ENCODE peak calls at places on chromosomes 13 and 19, in five cellular contexts. V is mesenchymal stem cell; M is mesenteric fat pad; W is activated CD4-positive, alpha-beta T cell treated with anti-CD3 and anti-CD28 coated beads for 24 hours; U is stimulated activated CD4-positive, alpha-beta T cell treated with anti-CD3 and anti-CD28 coated beads, Interleukin-15, amount 100 ng/mL, for 1 hour. P is an unnamed sample.

GRCh38 chr13:31179754-31180153 is 18.1 kb upstream of the HSPH1 start:
- DNase-seq in V (no peak), M (no peak), W (no peak), U (no peak), P (no peak)

GRCh38 chr19:2249880-2250764 is 999 bp downstream of the AMH start:
- DNase-seq in V (no peak), M (no peak), W (no peak), U (no peak), P (peak; percentile 55)

GRCh38 chr13:51342706-51343105 is 3.2 kb downstream of the SERPINE3 start:
- DNase-seq in V (peak; percentile 26), M (no peak), W (no peak), U (no peak), P (no peak)

GRCh38 chr19:46068345-46069258 is 27.8 kb upstream of the IGFL4 start:
- DNase-seq in V (peak; percentile 65), M (no peak), W (no peak), U (no peak), P (no peak)

GRCh38 chr13:79311456-79311855 is 94.6 kb downstream of the RBM26 start:
- DNase-seq in V (peak; percentile 15), M (no peak), W (no peak), U (no peak), P (no peak)

GRCh38 chr13:94454906-94455305 is 24.6 kb downstream of the DCT start:
- DNase-seq in V (no peak), M (no peak), W (no peak), U (no peak), P (no peak)

GRCh38 chr19:30066781-30067759 is 125.0 kb downstream of the URI1 start:
- DNase-seq in V (no peak), M (peak; percentile 72), W (no peak), U (no peak), P (no peak)

GRCh38 chr13:108895220-108895704 is 265.9 kb downstream of the MYO16 start:
- DNase-seq in V (peak; percentile 59), M (no peak), W (no peak), U (no peak), P (no peak)

P was measured in retina.